ENCODE peak calls at places on chromosomes 6 and 20, in four cellular contexts. Z, R, K and Y are unnamed samples.

GRCh38 chr6:113351183-113351834 is 505.8 kb upstream of the MARCKS start:
- DNase-seq in Z (no peak), R (no peak), K (peak), Y (no peak)

GRCh38 chr6:13466304-13467215 is 20.8 kb downstream of the GFOD1 start:
- DNase-seq in Z (no peak), R (peak), K (no peak), Y (no peak)

GRCh38 chr6:79430913-79431312 is 106.3 kb downstream of the LCA5 start:
- DNase-seq in Z (no peak), R (no peak), K (no peak), Y (no peak)

GRCh38 chr6:72650081-72650745 is 28.3 kb downstream of the KCNQ5 start:
- DNase-seq in Z (no peak), R (no peak), K (peak), Y (no peak)

GRCh38 chr20:19376451-19376971 is 164.1 kb downstream of the SLC24A3 start:
- DNase-seq in Z (no peak), R (no peak), K (no peak), Y (no peak)

GRCh38 chr6:122726649-122727048 is 52.9 kb upstream of the FABP7 start:
- DNase-seq in Z (no peak), R (no peak), K (peak), Y (no peak)

GRCh38 chr20:21981607-21982344 is 276.3 kb downstream of the PAX1 start:
- DNase-seq in Z (no peak), R (no peak), K (peak), Y (no peak)

GRCh38 chr6:10510592-10511367 is 10.4 kb upstream of the GCNT2 start:
- DNase-seq in Z (peak), R (peak), K (peak), Y (no peak)

GRCh38 chr6:38185244-38185643 is 365.7 kb downstream of the ZFAND3 start:
- DNase-seq in Z (no peak), R (no peak), K (no peak), Y (no peak)

GRCh38 chr6:139531148-139531547 is 156.7 kb upstream of the CITED2 start:
- DNase-seq in Z (peak), R (no peak), K (peak), Y (no peak)

GRCh38 chr6:138785980-138786379 is 9.9 kb upstream of the ECT2L start:
- DNase-seq in Z (no peak), R (no peak), K (no peak), Y (no peak)

GRCh38 chr6:130516604-130517003 is 150.8 kb downstream of the TMEM200A start:
- DNase-seq in Z (no peak), R (no peak), K (no peak), Y (no peak)

GRCh38 chr20:45450097-45450818 is 19.3 kb upstream of the WFDC2 start:
- DNase-seq in Z (peak), R (peak), K (peak), Y (peak)

GRCh38 chr20:53163486-53163885 is 191.3 kb downstream of the TSHZ2 start:
- DNase-seq in Z (peak), R (no peak), K (peak), Y (no peak)

GRCh38 chr6:6811151-6812002 is 222.9 kb downstream of the LY86 start:
- DNase-seq in Z (no peak), R (peak), K (peak), Y (no peak)

GRCh38 chr6:6808915-6809314 is 220.4 kb downstream of the LY86 start:
- DNase-seq in Z (no peak), R (no peak), K (no peak), Y (no peak)

GRCh38 chr6:6808343-6808742 is 219.8 kb downstream of the LY86 start:
- DNase-seq in Z (no peak), R (no peak), K (no peak), Y (no peak)

GRCh38 chr6:6812427-6812826 is 223.9 kb downstream of the LY86 start:
- DNase-seq in Z (no peak), R (peak), K (no peak), Y (no peak)

DNA sequence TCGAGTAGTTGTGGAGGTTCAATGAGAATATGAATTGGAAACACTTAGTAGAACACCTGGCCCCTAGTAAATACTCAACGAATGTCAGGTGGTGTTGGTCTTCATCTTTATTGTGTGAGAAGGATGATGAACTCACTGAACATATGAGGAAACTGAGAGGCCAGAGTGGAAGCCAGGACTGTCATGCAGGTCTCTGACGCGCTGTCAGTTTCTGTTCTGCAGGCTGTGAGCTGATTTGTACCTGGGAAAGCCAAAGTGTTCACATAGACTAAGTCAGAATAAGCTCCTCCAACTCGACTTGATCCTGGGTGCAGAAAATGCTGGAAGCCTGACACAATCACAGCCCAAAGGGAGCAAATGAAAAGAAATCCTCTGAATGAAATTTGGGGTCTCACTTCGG is 222.2 kb downstream of the LY86 start:
- DNase-seq in Z (no peak), R (no peak), K (no peak), Y (no peak)
- H3K4me3 ChIP-seq in Z (no peak), R (peak), K (peak), Y (no peak)

GRCh38 chr6:27546522-27546921 is 73.6 kb upstream of the ZNF184 start:
- DNase-seq in Z (no peak), R (no peak), K (no peak), Y (no peak)

GRCh38 chr6:27547157-27548075 is 74.5 kb upstream of the ZNF184 start:
- DNase-seq in Z (peak), R (peak), K (peak), Y (peak)

GRCh38 chr6:27542485-27542884 is 69.6 kb upstream of the ZNF184 start:
- DNase-seq in Z (no peak), R (no peak), K (no peak), Y (no peak)

GRCh38 chr6:27545271-27546046 is 72.6 kb upstream of the ZNF184 start:
- DNase-seq in Z (peak), R (peak), K (peak), Y (no peak)

DNA sequence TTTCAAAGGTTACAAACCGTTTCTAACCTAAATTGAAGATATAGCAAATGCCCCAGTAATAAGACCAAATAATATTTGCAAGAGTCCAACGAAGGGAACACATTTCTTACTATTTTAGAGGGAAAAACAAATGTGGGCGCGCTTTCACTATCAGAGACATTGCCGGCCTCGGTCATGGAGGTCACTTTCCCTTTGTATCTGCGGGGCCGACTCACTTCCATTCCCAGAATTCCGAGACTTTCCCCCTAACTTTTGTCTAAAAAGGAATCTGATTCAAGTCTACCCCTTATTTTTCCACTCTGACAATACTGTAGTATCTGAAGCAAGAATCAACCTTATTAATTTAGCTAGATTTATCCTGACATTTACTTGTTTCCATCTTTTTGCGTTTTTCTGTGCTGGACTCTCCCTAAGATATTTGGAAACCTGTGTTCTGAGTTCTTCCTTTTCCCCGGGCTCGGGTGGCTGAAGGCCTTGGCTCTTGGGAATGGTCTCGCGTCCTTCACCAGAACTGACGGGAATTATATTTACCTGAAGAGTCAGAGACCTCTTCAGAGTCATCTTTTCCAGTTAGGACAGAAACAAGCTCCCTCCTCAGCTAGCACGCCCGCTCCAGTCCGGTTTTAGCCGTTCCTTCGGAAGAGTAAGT is 71.8 kb upstream of the ZNF184 start:
- DNase-seq in Z (no peak), R (no peak), K (peak), Y (no peak)
- H3K4me3 ChIP-seq in Z (peak), R (no peak), K (peak), Y (peak)

GRCh38 chr20:10739575-10739974 is 65.8 kb upstream of the JAG1 start:
- DNase-seq in Z (no peak), R (no peak), K (peak), Y (no peak)

GRCh38 chr20:10735195-10735949 is 61.6 kb upstream of the JAG1 start:
- DNase-seq in Z (no peak), R (no peak), K (no peak), Y (no peak)

GRCh38 chr20:10741060-10741459 is 67.3 kb upstream of the JAG1 start:
- DNase-seq in Z (no peak), R (no peak), K (peak), Y (no peak)

DNA sequence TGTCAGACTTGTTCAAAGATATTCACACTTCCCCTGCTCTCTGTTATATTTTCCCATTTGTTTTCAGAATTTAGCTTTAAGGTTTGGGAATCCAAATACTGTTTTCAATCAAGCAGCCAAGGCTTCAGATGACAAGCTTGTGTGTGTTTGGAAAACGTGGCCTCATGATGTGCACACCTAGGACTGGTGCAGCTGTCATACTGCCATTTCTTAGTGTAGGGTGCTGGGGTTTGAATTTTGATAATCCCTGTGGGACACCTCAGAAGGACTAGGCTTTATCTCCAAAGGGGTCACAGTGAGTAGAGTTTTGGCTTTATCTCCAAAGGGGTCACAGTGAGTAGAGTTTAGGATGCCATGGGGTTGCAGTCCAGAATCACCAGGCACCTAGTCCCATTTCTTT is 65.3 kb upstream of the JAG1 start:
- DNase-seq in Z (no peak), R (no peak), K (no peak), Y (no peak)
- H3K4me3 ChIP-seq in Z (no peak), R (no peak), K (peak), Y (no peak)

DNA sequence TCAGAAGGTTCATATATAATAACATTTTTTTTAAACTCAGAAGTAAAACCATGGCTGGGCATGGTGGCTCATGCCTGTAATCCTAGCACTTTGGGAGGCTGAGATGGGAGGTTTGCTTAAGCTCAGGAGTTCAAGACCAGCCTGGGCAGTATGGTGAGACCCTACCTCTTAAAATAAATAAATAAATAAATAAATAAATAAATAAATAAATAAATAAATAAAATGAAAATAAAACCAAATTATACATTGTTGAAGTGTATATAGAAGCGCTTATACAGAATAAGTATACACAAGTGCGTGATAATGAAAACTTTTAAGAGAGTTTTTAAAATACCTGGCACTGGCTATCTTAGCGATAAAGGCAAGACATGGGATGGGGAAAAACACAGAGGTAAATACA is 71.6 kb downstream of the OR2B2 start:
- DNase-seq in Z (no peak), R (no peak), K (no peak), Y (no peak)
- H3K4me3 ChIP-seq in Z (peak), R (peak), K (no peak), Y (no peak)

GRCh38 chr6:32109114-32109764 is at the start of gene TNXB:
- DNase-seq in Z (peak), R (no peak), K (no peak), Y (no peak)
- H3K4me3 ChIP-seq in Z (no peak), R (no peak), K (no peak), Y (peak)

GRCh38 chr6:53794073-53794719 is 609 bp upstream of the LRRC1 start:
- DNase-seq in Z (no peak), R (peak), K (peak), Y (no peak)

GRCh38 chr6:53792016-53792415 is 2.8 kb upstream of the LRRC1 start:
- DNase-seq in Z (no peak), R (no peak), K (no peak), Y (no peak)

GRCh38 chr6:53793318-53793975 is 1.4 kb upstream of the LRRC1 start:
- DNase-seq in Z (no peak), R (peak), K (peak), Y (peak)

GRCh38 chr6:53794720-53795253 is at the start of gene LRRC1:
- DNase-seq in Z (peak), R (peak), K (peak), Y (peak)

GRCh38 chr6:53792973-53793317 is 1.9 kb upstream of the LRRC1 start:
- DNase-seq in Z (no peak), R (no peak), K (no peak), Y (no peak)
- H3K4me3 ChIP-seq in Z (no peak), R (peak), K (no peak), Y (peak)

DNA sequence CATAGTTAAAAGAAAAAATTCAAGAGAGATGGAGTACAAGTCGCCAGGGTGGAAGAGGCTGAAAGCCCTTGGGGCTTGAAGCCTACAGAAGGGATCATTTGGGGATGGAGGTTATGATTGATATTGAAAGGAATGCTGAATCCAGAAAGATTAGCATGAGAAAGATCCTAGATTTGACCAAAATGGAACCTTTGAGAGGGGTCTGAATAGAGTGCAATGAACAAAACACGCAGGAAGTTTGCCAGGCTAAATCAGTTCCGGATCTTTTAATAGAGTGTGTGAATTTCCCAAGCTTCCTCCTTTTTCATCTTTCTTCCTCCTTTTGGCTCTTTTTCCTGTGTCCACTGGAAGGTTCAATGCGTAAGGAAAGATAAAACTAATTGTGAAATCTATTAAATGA is 15.3 kb downstream of the IPCEF1 start:
- DNase-seq in Z (no peak), R (no peak), K (no peak), Y (no peak)
- H3K4me3 ChIP-seq in Z (no peak), R (no peak), K (no peak), Y (no peak)